ENCODE peak calls at places on chromosomes 2 and 18, in seven cellular contexts. X is CD8-positive, alpha-beta T cell; H is NCI-H1105; D is GOT3; A is psoas muscle; F is KBM-7; V is activated CD4-positive, alpha-beta memory T cell treated with anti-CD3 and anti-CD28 coated beads for 36 hours. I is an unnamed sample.

GRCh38 chr2:217636578-217637267 is 366.1 kb downstream of the TNS1 start:
- DNase-seq in H (no peak), V (no peak), A (no peak), F (no peak), D (no peak), X (no peak), I (no peak)

GRCh38 chr2:12884713-12885282 is 168.1 kb downstream of the TRIB2 start:
- DNase-seq in D (peak; percentile 5), H (no peak), X (no peak), F (no peak), A (peak; percentile 62), V (no peak), I (no peak)

GRCh38 chr2:9638532-9638931 is 7.7 kb upstream of the YWHAQ start:
- DNase-seq in H (no peak), D (peak; percentile 31), V (no peak), F (no peak), A (peak; percentile 90), X (no peak), I (peak; percentile 41)

GRCh38 chr2:226483745-226484619 is 315.6 kb downstream of the IRS1 start:
- DNase-seq in V (no peak), A (no peak), X (no peak), H (no peak), F (no peak), D (no peak), I (no peak)

GRCh38 chr2:98946875-98947274 is 10.8 kb upstream of the CRACDL start:
- DNase-seq in X (no peak), F (no peak), D (no peak), H (no peak), V (no peak), A (no peak), I (no peak)

GRCh38 chr2:140986456-140986855 is 1144.4 kb downstream of the LRP1B start:
- DNase-seq in F (no peak), A (no peak), H (no peak), D (no peak), V (no peak), X (no peak), I (no peak)

GRCh38 chr18:62566199-62566598 is 43.4 kb downstream of the ZCCHC2 start:
- DNase-seq in X (peak; percentile 34), D (no peak), V (no peak), F (peak; percentile 62), H (no peak), A (peak; percentile 69), I (peak; percentile 46)

GRCh38 chr2:216548901-216549321 is 50.3 kb downstream of the RPL37A start:
- DNase-seq in H (no peak), F (no peak), V (no peak), D (no peak), A (no peak), X (no peak), I (no peak)

GRCh38 chr2:20796374-20796791 is 26.5 kb downstream of the LDAH start:
- DNase-seq in D (no peak), V (no peak), F (no peak), X (no peak), H (no peak), A (no peak), I (no peak)

GRCh38 chr2:184154438-184154837 is 443.9 kb upstream of the ZNF804A start:
- DNase-seq in D (no peak), F (no peak), X (no peak), A (no peak), H (no peak), V (no peak), I (no peak)

GRCh38 chr18:2641638-2642037 is 13.9 kb upstream of the SMCHD1 start:
- DNase-seq in H (no peak), D (no peak), F (no peak), A (no peak), X (no peak), V (no peak), I (peak; percentile 81)

GRCh38 chr2:42414158-42414557 is 53.1 kb upstream of the COX7A2L start:
- DNase-seq in H (no peak), F (no peak), A (no peak), D (no peak), V (no peak), X (no peak), I (no peak)

GRCh38 chr2:201228271-201228911 is 31.9 kb upstream of the CASP8 start:
- DNase-seq in F (no peak), V (no peak), D (no peak), X (no peak), H (no peak), A (no peak), I (peak; percentile 77)

GRCh38 chr2:236351966-236352525 is 87.8 kb upstream of the ASB18 start:
- DNase-seq in A (no peak), H (no peak), D (no peak), X (no peak), F (no peak), V (no peak), I (no peak)

GRCh38 chr18:68426731-68427315 is 288.1 kb downstream of the TMX3 start:
- DNase-seq in D (no peak), V (no peak), X (no peak), A (no peak), F (no peak), H (no peak), I (no peak)

GRCh38 chr18:37261246-37261927 is 304.2 kb downstream of the CELF4 start:
- DNase-seq in F (no peak), A (no peak), X (no peak), H (no peak), D (no peak), V (no peak), I (no peak)

I was measured in RPMI8226.